ENCODE peak calls at places on chromosomes 12 and 14, in eight cellular contexts. Z, N, T, L, Q, A, Y and W are unnamed samples.
A peak's percentile ranks its signal among the peaks of the same experiment; 100 is the strongest.

GRCh38 chr12:88691811-88692210 is 111.5 kb upstream of the KITLG start:
- DNase-seq in Z (no peak), N (peak; percentile 15), T (no peak), L (no peak), Q (peak; percentile 22), A (no peak), Y (no peak), W (no peak)

GRCh38 chr12:83864064-83864463 is 1048.5 kb downstream of the SLC6A15 start:
- DNase-seq in Z (no peak), N (no peak), T (no peak), L (no peak), Q (no peak), A (no peak), Y (no peak), W (no peak)

GRCh38 chr12:47935196-47935595 is 28.2 kb upstream of the TMEM106C start:
- DNase-seq in Z (no peak), N (peak; percentile 86), T (no peak), L (peak; percentile 52), Q (peak; percentile 95), A (no peak), Y (no peak), W (no peak)

GRCh38 chr12:102484017-102484731 is 3.8 kb upstream of the IGF1 start:
- DNase-seq in Z (peak; percentile 46), N (peak; percentile 72), T (peak; percentile 76), L (peak; percentile 57), Q (peak; percentile 75), A (peak; percentile 68), Y (peak; percentile 65), W (peak; percentile 42)

GRCh38 chr12:19575307-19576243 is 136.3 kb downstream of the AEBP2 start:
- DNase-seq in Z (no peak), N (peak; percentile 82), T (no peak), L (peak; percentile 36), Q (peak; percentile 76), A (no peak), Y (peak; percentile 100), W (no peak)

GRCh38 chr14:95189400-95190162 is 32.3 kb upstream of the DICER1 start:
- DNase-seq in Z (no peak), N (peak; percentile 72), T (no peak), L (no peak), Q (no peak), A (no peak), Y (no peak), W (no peak)

GRCh38 chr12:100955139-100955538 is 160.6 kb downstream of the ANO4 start:
- DNase-seq in Z (no peak), N (peak; percentile 55), T (no peak), L (no peak), Q (peak; percentile 30), A (no peak), Y (peak; percentile 45), W (no peak)

GRCh38 chr12:116759783-116760581 is 21.9 kb downstream of the RNFT2 start:
- DNase-seq in Z (peak; percentile 30), N (peak; percentile 46), T (peak; percentile 84), L (no peak), Q (no peak), A (no peak), Y (peak; percentile 50), W (no peak)

GRCh38 chr12:88756153-88756552 is 175.9 kb upstream of the KITLG start:
- DNase-seq in Z (no peak), N (no peak), T (no peak), L (no peak), Q (peak; percentile 30), A (no peak), Y (no peak), W (no peak)

GRCh38 chr14:106518054-106518943 is 991.9 kb downstream of the TMEM121 start:
- DNase-seq in Z (peak; percentile 89), N (no peak), T (no peak), L (no peak), Q (no peak), A (peak; percentile 71), Y (no peak), W (peak; percentile 22)

GRCh38 chr12:52351196-52352059 is 15.9 kb downstream of the KRT85 start:
- DNase-seq in Z (peak; percentile 70), N (no peak), T (peak; percentile 80), L (no peak), Q (no peak), A (no peak), Y (no peak), W (no peak)

GRCh38 chr12:121776190-121777098 is 17.0 kb downstream of the RHOF start:
- DNase-seq in Z (peak; percentile 98), N (peak; percentile 71), T (peak; percentile 84), L (peak; percentile 72), Q (peak; percentile 81), A (peak; percentile 86), Y (peak; percentile 50), W (peak; percentile 84)

GRCh38 chr12:105256011-105256410 is 20.0 kb upstream of the APPL2 start:
- DNase-seq in Z (no peak), N (no peak), T (no peak), L (no peak), Q (peak; percentile 29), A (no peak), Y (no peak), W (no peak)

GRCh38 chr12:6824962-6825381 is 3.2 kb upstream of the P3H3 start:
- DNase-seq in Z (no peak), N (peak; percentile 22), T (no peak), L (no peak), Q (peak; percentile 69), A (no peak), Y (no peak), W (no peak)

GRCh38 chr14:61585598-61586538 is 109.4 kb upstream of the HIF1A start:
- DNase-seq in Z (no peak), N (peak; percentile 87), T (peak; percentile 93), L (peak; percentile 5), Q (peak; percentile 79), A (no peak), Y (peak; percentile 91), W (no peak)

GRCh38 chr12:85948340-85948739 is 74.2 kb downstream of the NTS start:
- DNase-seq in Z (no peak), N (no peak), T (no peak), L (no peak), Q (no peak), A (no peak), Y (no peak), W (no peak)

GRCh38 chr12:32445356-32445755 is 46.0 kb downstream of the FGD4 start:
- DNase-seq in Z (no peak), N (no peak), T (no peak), L (no peak), Q (no peak), A (no peak), Y (no peak), W (no peak)

GRCh38 chr12:83183132-83183531 is 496.4 kb downstream of the TMTC2 start:
- DNase-seq in Z (no peak), N (no peak), T (no peak), L (no peak), Q (no peak), A (no peak), Y (no peak), W (no peak)

DNA sequence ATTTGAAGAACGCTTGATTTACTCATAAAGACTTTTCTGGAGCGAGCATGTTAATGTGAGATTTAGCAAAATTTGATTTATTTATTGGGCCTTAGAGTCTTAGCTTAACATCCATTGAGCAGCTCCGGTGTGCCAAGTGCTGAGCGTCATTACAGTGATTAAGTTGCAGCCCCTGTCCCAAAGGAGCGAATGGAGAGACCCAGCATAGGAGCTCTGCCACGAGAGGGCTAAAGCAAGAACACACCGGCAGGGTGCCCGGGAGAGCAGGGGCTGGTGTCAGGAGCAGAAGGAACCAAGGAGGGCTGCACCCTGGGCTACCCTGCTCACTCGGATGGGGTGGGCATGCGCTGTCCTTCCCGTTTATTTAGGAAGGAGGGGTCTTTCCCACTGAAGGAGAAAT is 50.6 kb downstream of the PPP2R5C start:
- DNase-seq in Z (peak; percentile 34), N (no peak), T (no peak), L (no peak), Q (no peak), A (no peak), Y (no peak), W (no peak)
- H3K4me3 ChIP-seq in Z (peak overlapping the region; percentile 80), N (no peak overlapping the region), T (no peak overlapping the region), L (no peak overlapping the region), Q (no peak overlapping the region), A (peak overlapping the region; percentile 99), Y (no peak overlapping the region), W (no peak overlapping the region)

DNA sequence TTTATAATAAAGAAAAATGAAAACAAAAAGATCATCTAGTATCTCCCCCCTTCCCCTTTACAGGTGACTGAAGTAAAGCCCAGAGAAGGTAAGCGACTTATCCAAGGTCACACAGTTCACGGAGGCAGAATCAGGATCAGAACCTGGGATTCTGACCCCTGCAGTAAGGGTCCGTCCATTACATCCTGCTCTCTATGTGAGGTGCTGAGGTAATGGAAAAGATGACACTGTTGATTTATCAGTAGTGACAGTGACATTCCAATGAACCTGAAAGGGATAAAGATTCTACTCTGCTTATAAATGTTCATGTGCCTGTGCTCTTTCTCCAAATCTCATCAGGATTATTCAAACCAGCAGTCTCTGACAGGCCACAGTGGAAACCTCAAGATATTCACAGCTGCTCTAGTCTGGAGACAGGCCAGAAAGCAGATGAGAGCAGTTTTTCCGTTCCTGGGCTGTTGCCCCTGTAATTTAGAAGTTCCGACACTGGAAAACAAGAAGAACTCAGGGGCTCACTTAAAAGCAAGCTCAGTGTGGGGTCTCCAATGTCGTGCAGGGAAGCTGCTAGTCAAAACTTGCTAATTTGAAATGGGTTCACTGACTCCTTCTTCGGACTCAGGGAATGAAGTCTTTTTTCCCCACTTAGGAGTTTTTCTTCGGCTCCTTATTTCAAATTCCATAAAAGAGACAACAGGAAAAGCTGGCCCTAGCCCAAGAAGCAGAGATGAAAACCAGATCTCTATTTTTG is 131.7 kb upstream of the EEA1 start:
- DNase-seq in Z (no peak), N (peak; percentile 71), T (no peak), L (no peak), Q (peak; percentile 75), A (no peak), Y (peak; percentile 56), W (no peak)
- TF ChIP-seq CTCF in Z (no peak), N (no peak), T (no peak), L (no peak), Q (no peak), A (no peak), Y (no peak), W (no peak)

DNA sequence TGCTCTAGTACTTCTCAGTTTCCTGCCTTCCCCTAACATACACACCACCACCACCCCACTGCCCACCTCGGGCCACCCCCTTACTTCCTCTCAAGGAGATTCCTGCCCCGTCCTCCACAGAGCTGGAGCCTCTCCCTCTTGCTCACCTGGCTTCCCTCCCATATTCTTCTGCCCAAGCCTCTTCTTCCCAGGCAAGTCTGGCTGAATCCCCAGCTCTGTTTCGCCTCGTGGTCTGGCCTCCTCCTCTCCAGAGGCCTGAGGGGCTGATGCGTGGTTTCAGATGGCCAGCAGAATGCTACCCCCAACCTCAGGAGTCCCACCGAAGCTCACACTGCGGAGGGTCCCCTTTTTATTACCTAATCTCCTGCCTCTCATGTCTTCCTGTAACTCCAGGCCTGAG is 33.7 kb upstream of the LTBP2 start:
- DNase-seq in Z (no peak), N (no peak), T (no peak), L (no peak), Q (no peak), A (no peak), Y (no peak), W (no peak)
- H3K4me3 ChIP-seq in Z (no peak overlapping the region), N (no peak overlapping the region), T (no peak overlapping the region), L (no peak overlapping the region), Q (no peak overlapping the region), A (no peak overlapping the region), Y (no peak overlapping the region), W (no peak overlapping the region)

DNA sequence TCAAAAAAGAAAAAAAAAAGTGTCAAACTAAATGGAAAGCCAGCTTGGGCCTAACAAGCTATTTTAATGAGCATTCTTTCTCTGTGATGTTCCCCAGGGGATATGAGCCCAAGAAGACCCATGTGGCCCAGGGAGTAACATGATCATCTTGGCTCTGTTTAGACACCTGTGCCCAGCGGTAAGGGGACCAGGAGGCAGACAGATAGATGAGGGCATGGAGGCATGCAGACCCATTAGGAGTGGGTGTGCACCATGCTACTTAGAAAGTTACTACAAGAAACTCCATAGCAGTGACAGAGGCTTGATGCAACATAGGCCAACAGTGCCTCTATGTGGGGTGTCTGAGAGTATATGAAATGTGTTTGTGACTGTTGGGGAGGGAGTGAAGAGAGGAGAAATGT is 3.1 kb upstream of the CREBL2 start:
- DNase-seq in Z (no peak), N (no peak), T (no peak), L (no peak), Q (no peak), A (peak; percentile 29), Y (no peak), W (peak; percentile 54)
- TF ChIP-seq CTCF in Z (no peak), N (no peak), T (no peak), L (no peak), Q (no peak), A (no peak), Y (no peak), W (peak; percentile 38)